ENCODE peak calls at places on chromosomes 12 and 14, in nine cellular contexts. One of them, this sample, is unnamed.

GRCh38 chr12:104387190-104387589 is 69.6 kb upstream of the CHST11 start:
- DNase-seq in astrocyte of the spinal cord: peak
- DNase-seq in endothelial cell: no peak
- DNase-seq in stimulated activated naive CD4-positive, alpha-beta T cell: no peak
- DNase-seq in mesenteric fat pad: peak
- DNase-seq in HTR-8/SVneo: no peak
- DNase-seq in fibroblast of mammary gland: peak
- DNase-seq in AG04449: no peak
- DNase-seq in activated CD4-positive, alpha-beta T cell treated with anti-CD3 and anti-CD28 coated beads, Interleukin-2, amount 10 ng/mL, durations not matched to agents 7 days and 5 days: no peak
- DNase-seq in this sample: peak

GRCh38 chr12:84825149-84825548 is 87.5 kb downstream of the SLC6A15 start:
- DNase-seq in activated CD4-positive, alpha-beta T cell treated with anti-CD3 and anti-CD28 coated beads, Interleukin-2, amount 10 ng/mL, durations not matched to agents 7 days and 5 days: no peak
- DNase-seq in HTR-8/SVneo: no peak
- DNase-seq in AG04449: no peak
- DNase-seq in fibroblast of mammary gland: no peak
- DNase-seq in stimulated activated naive CD4-positive, alpha-beta T cell: no peak
- DNase-seq in mesenteric fat pad: no peak
- DNase-seq in endothelial cell: no peak
- DNase-seq in astrocyte of the spinal cord: no peak
- DNase-seq in this sample: no peak

GRCh38 chr12:114774181-114774580 is 90.2 kb upstream of the TBX3 start:
- DNase-seq in mesenteric fat pad: no peak
- DNase-seq in astrocyte of the spinal cord: peak
- DNase-seq in stimulated activated naive CD4-positive, alpha-beta T cell: no peak
- DNase-seq in activated CD4-positive, alpha-beta T cell treated with anti-CD3 and anti-CD28 coated beads, Interleukin-2, amount 10 ng/mL, durations not matched to agents 7 days and 5 days: no peak
- DNase-seq in HTR-8/SVneo: peak
- DNase-seq in endothelial cell: no peak
- DNase-seq in AG04449: no peak
- DNase-seq in fibroblast of mammary gland: peak
- DNase-seq in this sample: no peak

GRCh38 chr12:110641512-110641911 is 27.6 kb downstream of the TCTN1 start:
- DNase-seq in HTR-8/SVneo: no peak
- DNase-seq in mesenteric fat pad: no peak
- DNase-seq in stimulated activated naive CD4-positive, alpha-beta T cell: no peak
- DNase-seq in endothelial cell: no peak
- DNase-seq in AG04449: no peak
- DNase-seq in astrocyte of the spinal cord: peak
- DNase-seq in fibroblast of mammary gland: peak
- DNase-seq in activated CD4-positive, alpha-beta T cell treated with anti-CD3 and anti-CD28 coated beads, Interleukin-2, amount 10 ng/mL, durations not matched to agents 7 days and 5 days: no peak
- DNase-seq in this sample: no peak

GRCh38 chr14:24334431-24335271 is at the start of gene ADCY4:
- DNase-seq in endothelial cell: peak
- DNase-seq in fibroblast of mammary gland: no peak
- DNase-seq in astrocyte of the spinal cord: no peak
- DNase-seq in mesenteric fat pad: no peak
- DNase-seq in stimulated activated naive CD4-positive, alpha-beta T cell: no peak
- DNase-seq in AG04449: no peak
- DNase-seq in HTR-8/SVneo: no peak
- DNase-seq in activated CD4-positive, alpha-beta T cell treated with anti-CD3 and anti-CD28 coated beads, Interleukin-2, amount 10 ng/mL, durations not matched to agents 7 days and 5 days: no peak
- DNase-seq in this sample: no peak

GRCh38 chr12:50058743-50059312 is 1.4 kb downstream of the ASIC1 start:
- DNase-seq in astrocyte of the spinal cord: no peak
- DNase-seq in activated CD4-positive, alpha-beta T cell treated with anti-CD3 and anti-CD28 coated beads, Interleukin-2, amount 10 ng/mL, durations not matched to agents 7 days and 5 days: peak
- DNase-seq in AG04449: no peak
- DNase-seq in stimulated activated naive CD4-positive, alpha-beta T cell: no peak
- DNase-seq in fibroblast of mammary gland: no peak
- DNase-seq in mesenteric fat pad: no peak
- DNase-seq in endothelial cell: no peak
- DNase-seq in HTR-8/SVneo: no peak
- DNase-seq in this sample: no peak

GRCh38 chr12:12282761-12283160 is 15.9 kb upstream of the LRP6 start:
- DNase-seq in fibroblast of mammary gland: peak
- DNase-seq in AG04449: peak
- DNase-seq in HTR-8/SVneo: no peak
- DNase-seq in activated CD4-positive, alpha-beta T cell treated with anti-CD3 and anti-CD28 coated beads, Interleukin-2, amount 10 ng/mL, durations not matched to agents 7 days and 5 days: no peak
- DNase-seq in endothelial cell: no peak
- DNase-seq in astrocyte of the spinal cord: peak
- DNase-seq in stimulated activated naive CD4-positive, alpha-beta T cell: no peak
- DNase-seq in mesenteric fat pad: no peak
- DNase-seq in this sample: peak

GRCh38 chr12:62409068-62409467 is 57.6 kb upstream of the MON2 start:
- DNase-seq in AG04449: no peak
- DNase-seq in activated CD4-positive, alpha-beta T cell treated with anti-CD3 and anti-CD28 coated beads, Interleukin-2, amount 10 ng/mL, durations not matched to agents 7 days and 5 days: no peak
- DNase-seq in astrocyte of the spinal cord: no peak
- DNase-seq in HTR-8/SVneo: no peak
- DNase-seq in mesenteric fat pad: no peak
- DNase-seq in endothelial cell: no peak
- DNase-seq in stimulated activated naive CD4-positive, alpha-beta T cell: no peak
- DNase-seq in fibroblast of mammary gland: no peak
- DNase-seq in this sample: no peak

GRCh38 chr14:82075566-82075965 is 541.9 kb upstream of the SEL1L start:
- DNase-seq in activated CD4-positive, alpha-beta T cell treated with anti-CD3 and anti-CD28 coated beads, Interleukin-2, amount 10 ng/mL, durations not matched to agents 7 days and 5 days: peak
- DNase-seq in stimulated activated naive CD4-positive, alpha-beta T cell: no peak
- DNase-seq in fibroblast of mammary gland: no peak
- DNase-seq in AG04449: no peak
- DNase-seq in endothelial cell: peak
- DNase-seq in astrocyte of the spinal cord: no peak
- DNase-seq in mesenteric fat pad: no peak
- DNase-seq in HTR-8/SVneo: no peak
- DNase-seq in this sample: peak

GRCh38 chr12:69514111-69514510 is 43.9 kb downstream of the FRS2 start:
- DNase-seq in mesenteric fat pad: no peak
- DNase-seq in stimulated activated naive CD4-positive, alpha-beta T cell: no peak
- DNase-seq in endothelial cell: no peak
- DNase-seq in AG04449: no peak
- DNase-seq in HTR-8/SVneo: no peak
- DNase-seq in astrocyte of the spinal cord: no peak
- DNase-seq in activated CD4-positive, alpha-beta T cell treated with anti-CD3 and anti-CD28 coated beads, Interleukin-2, amount 10 ng/mL, durations not matched to agents 7 days and 5 days: no peak
- DNase-seq in fibroblast of mammary gland: no peak
- DNase-seq in this sample: no peak

GRCh38 chr12:19575307-19576243 is 136.3 kb downstream of the AEBP2 start:
- DNase-seq in fibroblast of mammary gland: peak
- DNase-seq in astrocyte of the spinal cord: peak
- DNase-seq in endothelial cell: peak
- DNase-seq in mesenteric fat pad: no peak
- DNase-seq in HTR-8/SVneo: peak
- DNase-seq in stimulated activated naive CD4-positive, alpha-beta T cell: no peak
- DNase-seq in AG04449: peak
- DNase-seq in activated CD4-positive, alpha-beta T cell treated with anti-CD3 and anti-CD28 coated beads, Interleukin-2, amount 10 ng/mL, durations not matched to agents 7 days and 5 days: no peak
- DNase-seq in this sample: peak

GRCh38 chr12:28998662-28999120 is 150.4 kb upstream of the FAR2 start:
- DNase-seq in HTR-8/SVneo: no peak
- DNase-seq in stimulated activated naive CD4-positive, alpha-beta T cell: no peak
- DNase-seq in endothelial cell: peak
- DNase-seq in mesenteric fat pad: no peak
- DNase-seq in fibroblast of mammary gland: peak
- DNase-seq in astrocyte of the spinal cord: peak
- DNase-seq in AG04449: peak
- DNase-seq in activated CD4-positive, alpha-beta T cell treated with anti-CD3 and anti-CD28 coated beads, Interleukin-2, amount 10 ng/mL, durations not matched to agents 7 days and 5 days: no peak
- DNase-seq in this sample: peak

GRCh38 chr12:124404162-124404561 is 109.3 kb downstream of the RFLNA start:
- DNase-seq in HTR-8/SVneo: no peak
- DNase-seq in fibroblast of mammary gland: no peak
- DNase-seq in stimulated activated naive CD4-positive, alpha-beta T cell: no peak
- DNase-seq in mesenteric fat pad: no peak
- DNase-seq in activated CD4-positive, alpha-beta T cell treated with anti-CD3 and anti-CD28 coated beads, Interleukin-2, amount 10 ng/mL, durations not matched to agents 7 days and 5 days: no peak
- DNase-seq in endothelial cell: no peak
- DNase-seq in AG04449: no peak
- DNase-seq in astrocyte of the spinal cord: no peak
- DNase-seq in this sample: no peak

GRCh38 chr14:78170203-78170602 is at the start of gene NRXN3:
- DNase-seq in astrocyte of the spinal cord: no peak
- DNase-seq in mesenteric fat pad: no peak
- DNase-seq in HTR-8/SVneo: no peak
- DNase-seq in AG04449: no peak
- DNase-seq in endothelial cell: peak
- DNase-seq in activated CD4-positive, alpha-beta T cell treated with anti-CD3 and anti-CD28 coated beads, Interleukin-2, amount 10 ng/mL, durations not matched to agents 7 days and 5 days: no peak
- DNase-seq in stimulated activated naive CD4-positive, alpha-beta T cell: no peak
- DNase-seq in fibroblast of mammary gland: no peak
- DNase-seq in this sample: no peak

GRCh38 chr14:75242546-75243273 is 35.9 kb upstream of the FOS start:
- DNase-seq in astrocyte of the spinal cord: peak
- DNase-seq in stimulated activated naive CD4-positive, alpha-beta T cell: no peak
- DNase-seq in fibroblast of mammary gland: peak
- DNase-seq in HTR-8/SVneo: no peak
- DNase-seq in mesenteric fat pad: no peak
- DNase-seq in AG04449: no peak
- DNase-seq in activated CD4-positive, alpha-beta T cell treated with anti-CD3 and anti-CD28 coated beads, Interleukin-2, amount 10 ng/mL, durations not matched to agents 7 days and 5 days: no peak
- DNase-seq in endothelial cell: no peak
- DNase-seq in this sample: no peak

GRCh38 chr14:104931771-104932675 is 7.3 kb downstream of the PLD4 start:
- DNase-seq in activated CD4-positive, alpha-beta T cell treated with anti-CD3 and anti-CD28 coated beads, Interleukin-2, amount 10 ng/mL, durations not matched to agents 7 days and 5 days: no peak
- DNase-seq in mesenteric fat pad: peak
- DNase-seq in endothelial cell: peak
- DNase-seq in HTR-8/SVneo: no peak
- DNase-seq in stimulated activated naive CD4-positive, alpha-beta T cell: no peak
- DNase-seq in fibroblast of mammary gland: no peak
- DNase-seq in AG04449: no peak
- DNase-seq in astrocyte of the spinal cord: no peak
- DNase-seq in this sample: no peak

GRCh38 chr12:49776413-49776812 is 35.1 kb downstream of the TMBIM6 start:
- DNase-seq in activated CD4-positive, alpha-beta T cell treated with anti-CD3 and anti-CD28 coated beads, Interleukin-2, amount 10 ng/mL, durations not matched to agents 7 days and 5 days: peak
- DNase-seq in astrocyte of the spinal cord: peak
- DNase-seq in stimulated activated naive CD4-positive, alpha-beta T cell: peak
- DNase-seq in mesenteric fat pad: peak
- DNase-seq in fibroblast of mammary gland: peak
- DNase-seq in endothelial cell: peak
- DNase-seq in HTR-8/SVneo: peak
- DNase-seq in AG04449: no peak
- DNase-seq in this sample: peak

This sample was measured in renal cortical epithelial cell.